ENCODE peak calls at places on chromosomes 2 and 18, in five cellular contexts. One of them, this sample, is unnamed.

GRCh38 chr2:231364961-231365810 is 30.3 kb upstream of the B3GNT7 start:
- DNase-seq in CD4-positive, alpha-beta T cell: no peak
- DNase-seq in ovary: no peak
- DNase-seq in GM20000: peak
- DNase-seq in thyroid gland: peak
- DNase-seq in this sample: peak

GRCh38 chr2:158544998-158545397 is 88.2 kb downstream of the PKP4 start:
- DNase-seq in CD4-positive, alpha-beta T cell: no peak
- DNase-seq in ovary: no peak
- DNase-seq in thyroid gland: no peak
- DNase-seq in GM20000: no peak
- DNase-seq in this sample: no peak

GRCh38 chr2:119234021-119235019 is 10.7 kb downstream of the STEAP3 start:
- DNase-seq in CD4-positive, alpha-beta T cell: no peak
- DNase-seq in thyroid gland: no peak
- DNase-seq in ovary: no peak
- DNase-seq in GM20000: no peak
- DNase-seq in this sample: no peak

GRCh38 chr2:141015339-141016047 is 1115.3 kb downstream of the LRP1B start:
- DNase-seq in thyroid gland: peak
- DNase-seq in GM20000: no peak
- DNase-seq in ovary: no peak
- DNase-seq in CD4-positive, alpha-beta T cell: no peak
- DNase-seq in this sample: no peak

GRCh38 chr2:235170536-235171510 is 219.0 kb downstream of the SH3BP4 start:
- DNase-seq in GM20000: no peak
- DNase-seq in ovary: no peak
- DNase-seq in thyroid gland: peak
- DNase-seq in CD4-positive, alpha-beta T cell: no peak
- DNase-seq in this sample: no peak

GRCh38 chr2:134780977-134781376 is 57.4 kb upstream of the ACMSD start:
- DNase-seq in CD4-positive, alpha-beta T cell: no peak
- DNase-seq in thyroid gland: no peak
- DNase-seq in ovary: no peak
- DNase-seq in GM20000: no peak
- DNase-seq in this sample: no peak

GRCh38 chr2:195674491-195675226 is 17.6 kb downstream of the SLC39A10 start:
- DNase-seq in ovary: no peak
- DNase-seq in GM20000: no peak
- DNase-seq in CD4-positive, alpha-beta T cell: no peak
- DNase-seq in thyroid gland: no peak
- DNase-seq in this sample: no peak

GRCh38 chr2:175914846-175915245 is 87.2 kb downstream of the LNPK start:
- DNase-seq in GM20000: no peak
- DNase-seq in CD4-positive, alpha-beta T cell: no peak
- DNase-seq in ovary: no peak
- DNase-seq in thyroid gland: no peak
- DNase-seq in this sample: no peak

GRCh38 chr2:28613616-28614501 is 118.0 kb downstream of the PLB1 start:
- DNase-seq in GM20000: no peak
- DNase-seq in ovary: no peak
- DNase-seq in thyroid gland: peak
- DNase-seq in CD4-positive, alpha-beta T cell: peak
- DNase-seq in this sample: no peak

GRCh38 chr2:25960920-25961319 is 21.4 kb downstream of the KIF3C start:
- DNase-seq in thyroid gland: peak
- DNase-seq in CD4-positive, alpha-beta T cell: no peak
- DNase-seq in ovary: no peak
- DNase-seq in GM20000: no peak
- DNase-seq in this sample: no peak

GRCh38 chr2:236977199-236977883 is 108.3 kb upstream of the COPS8 start:
- DNase-seq in GM20000: no peak
- DNase-seq in ovary: no peak
- DNase-seq in CD4-positive, alpha-beta T cell: no peak
- DNase-seq in thyroid gland: no peak
- DNase-seq in this sample: no peak

GRCh38 chr2:17539993-17540812 is at the start of gene VSNL1:
- DNase-seq in GM20000: peak
- DNase-seq in thyroid gland: peak
- DNase-seq in CD4-positive, alpha-beta T cell: no peak
- DNase-seq in ovary: peak
- DNase-seq in this sample: no peak

GRCh38 chr18:65737346-65737745 is 13.5 kb upstream of the CDH7 start:
- DNase-seq in ovary: no peak
- DNase-seq in GM20000: no peak
- DNase-seq in CD4-positive, alpha-beta T cell: no peak
- DNase-seq in thyroid gland: no peak
- DNase-seq in this sample: no peak

GRCh38 chr2:121994238-121995206 is 239.1 kb downstream of the TSN start:
- DNase-seq in CD4-positive, alpha-beta T cell: no peak
- DNase-seq in thyroid gland: no peak
- DNase-seq in ovary: no peak
- DNase-seq in GM20000: no peak
- DNase-seq in this sample: no peak

GRCh38 chr2:62660582-62661262 is 44.8 kb upstream of the EHBP1 start:
- DNase-seq in CD4-positive, alpha-beta T cell: no peak
- DNase-seq in GM20000: no peak
- DNase-seq in thyroid gland: no peak
- DNase-seq in ovary: no peak
- DNase-seq in this sample: no peak

GRCh38 chr2:233419626-233420431 is 65.5 kb downstream of the DGKD start:
- DNase-seq in ovary: no peak
- DNase-seq in GM20000: peak
- DNase-seq in thyroid gland: no peak
- DNase-seq in CD4-positive, alpha-beta T cell: peak
- DNase-seq in this sample: no peak

GRCh38 chr2:219073413-219074129 is 12.8 kb upstream of the IHH start:
- DNase-seq in GM20000: peak
- DNase-seq in CD4-positive, alpha-beta T cell: no peak
- DNase-seq in ovary: no peak
- DNase-seq in thyroid gland: peak
- DNase-seq in this sample: no peak

GRCh38 chr18:40935423-40935822 is 1019.6 kb upstream of the PIK3C3 start:
- DNase-seq in GM20000: peak
- DNase-seq in thyroid gland: no peak
- DNase-seq in ovary: no peak
- DNase-seq in CD4-positive, alpha-beta T cell: no peak
- DNase-seq in this sample: no peak

GRCh38 chr2:121351521-121352318 is 66.7 kb upstream of the TFCP2L1 start:
- DNase-seq in ovary: no peak
- DNase-seq in CD4-positive, alpha-beta T cell: no peak
- DNase-seq in GM20000: no peak
- DNase-seq in thyroid gland: no peak
- DNase-seq in this sample: peak

GRCh38 chr2:1631292-1632005 is 112.9 kb downstream of the PXDN start:
- DNase-seq in CD4-positive, alpha-beta T cell: no peak
- DNase-seq in thyroid gland: no peak
- DNase-seq in GM20000: no peak
- DNase-seq in ovary: no peak
- DNase-seq in this sample: no peak

GRCh38 chr18:72995558-72995957 is 127.8 kb upstream of the NETO1 start:
- DNase-seq in CD4-positive, alpha-beta T cell: no peak
- DNase-seq in thyroid gland: no peak
- DNase-seq in GM20000: no peak
- DNase-seq in ovary: no peak
- DNase-seq in this sample: no peak

GRCh38 chr2:62199392-62200125 is 3.6 kb downstream of the B3GNT2 start:
- DNase-seq in thyroid gland: no peak
- DNase-seq in CD4-positive, alpha-beta T cell: no peak
- DNase-seq in GM20000: no peak
- DNase-seq in ovary: no peak
- DNase-seq in this sample: no peak

GRCh38 chr18:30763913-30764350 is 278.6 kb downstream of the DSC3 start:
- DNase-seq in CD4-positive, alpha-beta T cell: no peak
- DNase-seq in GM20000: no peak
- DNase-seq in thyroid gland: no peak
- DNase-seq in ovary: no peak
- DNase-seq in this sample: no peak

GRCh38 chr2:238908960-238909951 is 61.4 kb downstream of the TWIST2 start:
- DNase-seq in ovary: peak
- DNase-seq in thyroid gland: no peak
- DNase-seq in CD4-positive, alpha-beta T cell: no peak
- DNase-seq in GM20000: no peak
- DNase-seq in this sample: no peak

GRCh38 chr2:118845843-118846666 is 1.4 kb downstream of the EN1 start:
- DNase-seq in thyroid gland: no peak
- DNase-seq in GM20000: peak
- DNase-seq in ovary: no peak
- DNase-seq in CD4-positive, alpha-beta T cell: no peak
- DNase-seq in this sample: no peak

GRCh38 chr2:16225545-16225944 is 285.2 kb downstream of the MYCN start:
- DNase-seq in CD4-positive, alpha-beta T cell: no peak
- DNase-seq in ovary: no peak
- DNase-seq in GM20000: no peak
- DNase-seq in thyroid gland: no peak
- DNase-seq in this sample: no peak

GRCh38 chr2:235605306-235605998 is 111.6 kb downstream of the AGAP1 start:
- DNase-seq in ovary: peak
- DNase-seq in CD4-positive, alpha-beta T cell: no peak
- DNase-seq in thyroid gland: peak
- DNase-seq in GM20000: no peak
- DNase-seq in this sample: peak

GRCh38 chr2:58140508-58141072 is 94.0 kb downstream of the VRK2 start:
- DNase-seq in ovary: no peak
- DNase-seq in thyroid gland: no peak
- DNase-seq in GM20000: no peak
- DNase-seq in CD4-positive, alpha-beta T cell: no peak
- DNase-seq in this sample: no peak

GRCh38 chr18:45910405-45911023 is 56.6 kb downstream of the EPG5 start:
- DNase-seq in thyroid gland: peak
- DNase-seq in ovary: no peak
- DNase-seq in CD4-positive, alpha-beta T cell: peak
- DNase-seq in GM20000: peak
- DNase-seq in this sample: peak

GRCh38 chr2:241356871-241357260 is 781 bp downstream of the FARP2 start:
- DNase-seq in CD4-positive, alpha-beta T cell: no peak
- DNase-seq in thyroid gland: no peak
- DNase-seq in ovary: no peak
- DNase-seq in GM20000: no peak
- DNase-seq in this sample: no peak

GRCh38 chr2:48496867-48497266 is 33.1 kb upstream of the STON1 start:
- DNase-seq in GM20000: no peak
- DNase-seq in CD4-positive, alpha-beta T cell: no peak
- DNase-seq in ovary: no peak
- DNase-seq in thyroid gland: no peak
- DNase-seq in this sample: no peak

GRCh38 chr2:227180286-227180685 is 15.9 kb downstream of the COL4A3 start:
- DNase-seq in CD4-positive, alpha-beta T cell: no peak
- DNase-seq in thyroid gland: peak
- DNase-seq in ovary: peak
- DNase-seq in GM20000: no peak
- DNase-seq in this sample: no peak

GRCh38 chr18:63603772-63604171 is 16.6 kb downstream of the SERPINB13 start:
- DNase-seq in CD4-positive, alpha-beta T cell: no peak
- DNase-seq in GM20000: peak
- DNase-seq in thyroid gland: no peak
- DNase-seq in ovary: no peak
- DNase-seq in this sample: no peak

GRCh38 chr2:232327089-232328037 is 51.2 kb upstream of the ALPP start:
- DNase-seq in ovary: peak
- DNase-seq in CD4-positive, alpha-beta T cell: peak
- DNase-seq in GM20000: peak
- DNase-seq in thyroid gland: peak
- DNase-seq in this sample: peak

GRCh38 chr18:22558945-22559385 is 141.2 kb upstream of the CTAGE1 start:
- DNase-seq in GM20000: no peak
- DNase-seq in ovary: peak
- DNase-seq in thyroid gland: peak
- DNase-seq in CD4-positive, alpha-beta T cell: no peak
- DNase-seq in this sample: no peak

DNA sequence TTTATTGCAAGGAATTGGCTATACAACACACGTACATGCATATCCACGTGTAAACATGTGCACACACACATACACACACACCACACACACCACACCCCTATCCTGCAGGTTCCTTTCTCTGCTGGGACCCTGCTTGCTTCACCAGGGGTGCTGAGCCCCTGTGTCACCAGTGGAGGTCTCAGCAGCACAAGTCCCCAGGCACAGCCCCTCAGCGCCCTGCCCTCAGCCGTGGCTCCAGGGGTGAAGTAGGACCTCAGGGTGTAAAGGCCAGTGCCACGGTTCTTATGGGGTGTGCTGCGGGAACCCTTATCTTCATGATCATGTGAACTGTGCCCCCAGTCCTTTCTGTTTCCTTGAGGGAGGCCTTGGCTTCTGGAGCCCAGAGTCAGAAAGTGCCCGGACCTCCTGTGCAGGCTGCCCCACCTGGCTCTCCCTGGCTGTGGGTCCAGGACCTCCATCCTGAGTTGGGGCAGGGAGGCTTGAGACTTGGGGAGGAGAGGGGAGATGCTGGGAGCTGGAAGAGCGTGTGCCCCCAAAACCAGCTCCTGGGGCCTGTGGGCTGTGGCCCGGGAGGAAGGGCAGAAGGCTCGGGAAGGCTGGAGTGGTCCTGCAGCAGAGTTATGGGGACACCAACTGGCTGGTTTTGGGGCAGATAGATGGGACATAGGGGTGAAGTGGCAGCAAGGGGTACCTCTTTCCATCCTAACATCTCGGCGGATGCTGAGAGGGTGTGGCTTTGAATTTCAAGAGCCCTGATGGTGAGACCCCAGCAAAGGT is 20.3 kb upstream of the KLF11 start:
- DNase-seq in CD4-positive, alpha-beta T cell: no peak
- DNase-seq in ovary: no peak
- DNase-seq in thyroid gland: no peak
- DNase-seq in GM20000: no peak
- DNase-seq in this sample: no peak
- TF ChIP-seq CTCF in CD4-positive, alpha-beta T cell: no peak
- TF ChIP-seq CTCF in ovary: no peak
- TF ChIP-seq CTCF in thyroid gland: no peak
- TF ChIP-seq CTCF in GM20000: no peak
- TF ChIP-seq CTCF in this sample: peak

DNA sequence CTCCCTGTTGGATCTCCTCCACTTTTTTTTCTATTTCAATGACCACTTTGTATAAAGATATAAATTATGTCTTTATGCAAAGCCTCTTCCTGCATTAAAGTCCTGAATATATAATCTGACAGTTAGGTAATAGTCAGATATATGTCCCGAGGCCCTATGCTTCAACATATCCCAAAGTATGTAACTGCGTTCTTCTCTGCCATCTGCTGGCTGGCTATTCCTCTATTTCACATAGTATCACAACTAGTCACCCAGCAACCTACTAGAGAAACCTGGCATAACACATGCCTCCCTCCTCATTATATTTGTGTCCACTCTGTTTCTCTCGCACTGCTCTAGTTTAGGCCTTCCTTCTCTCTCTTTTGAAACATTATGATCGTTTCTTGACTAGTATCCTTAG is 640.8 kb downstream of the DPP10 start:
- DNase-seq in ovary: no peak
- DNase-seq in thyroid gland: no peak
- DNase-seq in GM20000: no peak
- DNase-seq in CD4-positive, alpha-beta T cell: no peak
- DNase-seq in this sample: no peak
- TF ChIP-seq CTCF in ovary: no peak
- TF ChIP-seq CTCF in thyroid gland: no peak
- TF ChIP-seq CTCF in GM20000: no peak
- TF ChIP-seq CTCF in CD4-positive, alpha-beta T cell: no peak
- TF ChIP-seq CTCF in this sample: no peak

GRCh38 chr2:75337040-75337439 is 137.7 kb upstream of the TACR1 start:
- DNase-seq in GM20000: no peak
- DNase-seq in thyroid gland: no peak
- DNase-seq in CD4-positive, alpha-beta T cell: no peak
- DNase-seq in ovary: no peak
- DNase-seq in this sample: no peak
- TF ChIP-seq CTCF in GM20000: no peak
- TF ChIP-seq CTCF in thyroid gland: no peak
- TF ChIP-seq CTCF in CD4-positive, alpha-beta T cell: no peak
- TF ChIP-seq CTCF in ovary: no peak
- TF ChIP-seq CTCF in this sample: no peak

GRCh38 chr18:48057018-48057417 is 126.6 kb upstream of the SMAD2 start:
- DNase-seq in ovary: no peak
- DNase-seq in CD4-positive, alpha-beta T cell: no peak
- DNase-seq in GM20000: no peak
- DNase-seq in thyroid gland: no peak
- DNase-seq in this sample: no peak
- TF ChIP-seq CTCF in ovary: no peak
- TF ChIP-seq CTCF in CD4-positive, alpha-beta T cell: no peak
- TF ChIP-seq CTCF in GM20000: no peak
- TF ChIP-seq CTCF in thyroid gland: no peak
- TF ChIP-seq CTCF in this sample: no peak